ENCODE peak calls at places on chromosomes 3 and 15, in five cellular contexts. Y is HCT116, X is K562, P is WTC11, J is H1. G is an unnamed sample.

GRCh38 chr3:131304890-131305289 is 76.7 kb upstream of the NUDT16 start:
- DNase-seq in Y (no peak), X (no peak), P (no peak), J (no peak), G (no peak)

GRCh38 chr15:85878866-85879265 is 84.1 kb upstream of the KLHL25 start:
- DNase-seq in Y (no peak), X (no peak), P (no peak), J (no peak), G (no peak)

GRCh38 chr3:78268087-78268486 is 1228.2 kb downstream of the ROBO2 start:
- DNase-seq in Y (no peak), X (no peak), P (no peak), J (no peak), G (no peak)

GRCh38 chr3:26307805-26308204 is 314.8 kb upstream of the LRRC3B start:
- DNase-seq in Y (no peak), X (no peak), P (no peak), J (no peak), G (no peak)

GRCh38 chr3:9351709-9352126 is 11.1 kb upstream of the THUMPD3 start:
- DNase-seq in Y (peak), X (no peak), P (peak), J (peak), G (no peak)

GRCh38 chr15:61861962-61862361 is 198.3 kb downstream of the VPS13C start:
- DNase-seq in Y (no peak), X (no peak), P (no peak), J (no peak), G (no peak)

GRCh38 chr3:195086341-195086740 is 184.6 kb downstream of the XXYLT1 start:
- DNase-seq in Y (no peak), X (no peak), P (no peak), J (no peak), G (no peak)

GRCh38 chr3:114155370-114155821 is 23.5 kb downstream of the DRD3 start:
- DNase-seq in Y (peak), X (peak), P (peak), J (no peak), G (peak)

GRCh38 chr3:131250466-131250865 is 131.1 kb upstream of the NUDT16 start:
- DNase-seq in Y (no peak), X (no peak), P (no peak), J (no peak), G (no peak)

GRCh38 chr15:48084759-48085420 is 35.9 kb upstream of the SLC24A5 start:
- DNase-seq in Y (no peak), X (peak), P (peak), J (peak), G (peak)

GRCh38 chr3:5197470-5198312 is 10.2 kb downstream of the EDEM1 start:
- DNase-seq in Y (no peak), X (peak), P (no peak), J (no peak), G (no peak)

GRCh38 chr3:32148356-32148755 is 41.9 kb downstream of the GPD1L start:
- DNase-seq in Y (no peak), X (no peak), P (no peak), J (no peak), G (no peak)

GRCh38 chr3:10354373-10355015 is 33.6 kb upstream of the SEC13 start:
- DNase-seq in Y (no peak), X (no peak), P (no peak), J (no peak), G (no peak)

GRCh38 chr3:137012097-137012501 is 54.3 kb downstream of the IL20RB start:
- DNase-seq in Y (no peak), X (no peak), P (no peak), J (no peak), G (no peak)

GRCh38 chr3:151580592-151580991 is 119.7 kb upstream of the IGSF10 start:
- DNase-seq in Y (no peak), X (no peak), P (no peak), J (no peak), G (no peak)

GRCh38 chr15:34341922-34342736 is 807 bp downstream of the NOP10 start:
- DNase-seq in Y (no peak), X (peak), P (no peak), J (no peak), G (no peak)

GRCh38 chr3:10459954-10460754 is 45.2 kb downstream of the ATP2B2 start:
- DNase-seq in Y (peak), X (peak), P (peak), J (peak), G (peak)

GRCh38 chr15:65054333-65055200 is 9.4 kb downstream of the SLC51B start:
- DNase-seq in Y (peak), X (peak), P (peak), J (no peak), G (peak)

GRCh38 chr3:109155828-109156227 is 19.3 kb downstream of the C3orf85 start:
- DNase-seq in Y (no peak), X (no peak), P (no peak), J (no peak), G (no peak)

GRCh38 chr15:58473720-58474119 is 41.9 kb downstream of the LIPC start:
- DNase-seq in Y (no peak), X (no peak), P (no peak), J (no peak), G (no peak)

GRCh38 chr3:30683769-30684168 is 77.4 kb downstream of the TGFBR2 start:
- DNase-seq in Y (no peak), X (no peak), P (no peak), J (no peak), G (no peak)

GRCh38 chr3:30682434-30683155 is 76.2 kb downstream of the TGFBR2 start:
- DNase-seq in Y (no peak), X (no peak), P (no peak), J (no peak), G (no peak)

GRCh38 chr3:30680789-30681188 is 74.4 kb downstream of the TGFBR2 start:
- DNase-seq in Y (no peak), X (no peak), P (peak), J (no peak), G (no peak)

GRCh38 chr3:30679045-30679444 is 72.6 kb downstream of the TGFBR2 start:
- DNase-seq in Y (no peak), X (no peak), P (no peak), J (no peak), G (no peak)

DNA sequence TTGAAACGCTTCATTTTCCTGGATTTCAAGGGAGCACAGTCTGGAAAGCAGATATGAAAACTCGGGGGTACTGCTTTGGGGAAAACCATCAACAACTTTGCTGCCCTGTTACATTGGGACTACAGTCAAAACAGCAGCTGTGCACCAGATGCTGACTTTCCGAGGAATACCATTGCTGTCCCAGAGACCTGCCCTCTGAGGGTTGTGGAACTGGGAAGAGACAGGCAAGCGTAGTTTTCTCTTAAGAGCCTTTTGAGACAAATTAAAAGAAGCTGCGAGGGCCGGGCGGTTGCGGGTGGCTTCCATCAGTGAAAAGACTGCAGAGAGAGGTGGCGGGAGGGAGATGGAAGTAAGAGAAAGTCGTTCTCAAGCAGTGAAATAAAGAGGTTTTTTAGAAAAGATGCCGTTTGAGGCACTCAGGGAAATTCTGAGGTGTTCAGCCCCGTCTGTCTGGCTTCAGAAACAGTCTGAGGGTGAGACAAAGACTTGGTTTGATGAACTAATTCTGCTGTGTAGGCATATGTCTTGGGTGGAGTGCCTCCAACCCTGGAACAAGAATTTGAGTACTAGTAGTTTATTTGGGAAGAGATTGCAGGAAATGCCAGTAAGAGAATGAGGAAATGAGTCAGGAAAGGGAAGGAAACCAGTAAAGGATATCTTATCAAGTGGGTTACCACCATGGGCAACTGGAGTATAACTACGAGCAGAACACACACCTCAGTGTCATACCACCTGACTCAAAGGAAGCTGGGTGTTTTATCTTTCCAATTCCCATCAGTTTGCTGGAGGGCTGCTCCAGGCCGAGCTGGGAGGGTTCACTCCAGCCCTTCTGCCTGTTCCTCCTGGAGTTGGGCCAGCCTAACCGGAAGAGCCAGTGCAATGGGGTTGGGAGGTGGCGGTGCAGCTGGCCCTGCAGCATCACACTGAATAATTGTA is 75.1 kb downstream of the TGFBR2 start:
- DNase-seq in Y (no peak), X (no peak), P (no peak), J (no peak), G (no peak)
- TF ChIP-seq SP1 in Y (no peak), X (no peak), P (no peak), J (no peak), G (no peak)

DNA sequence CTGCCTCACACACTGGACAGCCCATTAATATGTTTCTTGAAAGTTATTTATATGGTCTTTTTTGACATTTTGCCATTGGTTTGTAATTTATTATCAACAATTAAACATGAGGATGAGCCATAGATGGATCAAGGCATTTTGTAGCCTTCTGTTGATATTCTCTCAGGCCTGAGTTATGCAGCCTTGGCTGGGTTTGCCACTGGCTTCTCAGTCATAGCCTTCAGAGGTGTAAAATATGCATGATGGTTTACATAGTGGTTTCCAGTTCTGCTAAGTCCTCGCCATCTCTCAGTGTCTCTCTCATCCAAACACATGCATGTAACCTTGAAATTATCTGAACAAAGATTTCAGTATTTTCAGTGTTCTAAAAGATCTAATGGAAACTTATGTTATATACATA is 997.3 kb downstream of the DIPK2A start:
- DNase-seq in Y (no peak), X (no peak), P (no peak), J (no peak), G (no peak)
- TF ChIP-seq SP1 in Y (no peak), X (no peak), P (no peak), J (no peak), G (no peak)

DNA sequence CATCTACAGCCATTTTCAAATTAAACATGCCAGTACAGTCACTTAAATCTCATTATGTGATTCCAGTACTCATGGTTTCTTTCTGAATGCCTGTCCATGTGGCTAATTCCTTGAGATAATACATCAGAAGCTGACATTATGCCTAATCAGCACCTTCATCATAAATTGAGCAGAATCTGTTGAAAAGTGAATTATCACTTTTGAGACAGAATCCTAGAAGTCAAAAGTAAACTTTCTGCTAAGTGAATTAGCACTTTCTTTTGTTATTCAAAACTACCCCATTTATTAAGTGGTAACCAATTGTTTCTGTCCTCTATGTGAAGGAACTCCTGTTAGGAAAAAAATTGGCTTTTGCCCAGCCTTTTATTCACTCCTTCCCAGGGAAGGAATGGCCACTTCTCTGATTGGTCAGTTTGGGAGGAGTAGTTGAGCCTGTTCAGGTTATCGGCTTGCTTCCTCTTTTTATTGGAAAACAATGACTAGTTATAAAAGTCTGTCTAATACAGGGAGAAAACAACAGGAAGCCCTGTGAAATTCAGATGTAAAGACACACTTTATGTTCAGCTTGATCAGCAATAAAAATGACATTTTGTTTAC is 40.5 kb downstream of the OSTN start:
- DNase-seq in Y (no peak), X (no peak), P (no peak), J (no peak), G (no peak)
- TF ChIP-seq SP1 in Y (no peak), X (no peak), P (no peak), J (no peak), G (no peak)

DNA sequence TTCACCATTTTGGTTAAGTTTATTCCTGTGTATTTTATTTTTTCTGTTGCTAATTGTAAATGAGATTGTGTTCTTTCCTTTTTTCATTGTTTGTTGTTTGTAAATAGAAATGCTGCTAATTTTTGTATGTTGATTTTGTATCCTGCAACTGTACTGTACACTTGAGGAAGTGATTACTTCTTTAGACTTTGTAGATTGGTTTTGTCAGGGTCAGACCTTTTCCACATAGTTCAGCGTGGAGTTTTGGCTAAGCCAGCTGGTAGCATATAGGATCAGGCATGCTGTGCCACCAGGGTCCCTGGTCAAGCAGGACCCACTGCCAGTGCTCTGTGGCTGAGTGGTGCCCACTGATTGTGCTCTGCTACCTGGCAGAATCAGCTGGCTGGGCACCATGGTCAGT is 80.1 kb downstream of the CD200 start:
- DNase-seq in Y (no peak), X (no peak), P (no peak), J (no peak), G (no peak)
- TF ChIP-seq SP1 in Y (no peak), X (no peak), P (no peak), J (no peak), G (no peak)

GRCh38 chr15:74391604-74392401 is 24.4 kb upstream of the CYP11A1 start:
- DNase-seq in Y (no peak), X (no peak), P (no peak), J (no peak), G (no peak)

GRCh38 chr15:74389115-74390048 is 21.9 kb upstream of the CYP11A1 start:
- DNase-seq in Y (no peak), X (peak), P (no peak), J (no peak), G (no peak)

GRCh38 chr15:74392402-74392876 is 25.0 kb upstream of the CYP11A1 start:
- DNase-seq in Y (no peak), X (peak), P (no peak), J (no peak), G (no peak)

GRCh38 chr15:74392902-74393301 is 25.5 kb upstream of the CYP11A1 start:
- DNase-seq in Y (no peak), X (no peak), P (no peak), J (no peak), G (no peak)

DNA sequence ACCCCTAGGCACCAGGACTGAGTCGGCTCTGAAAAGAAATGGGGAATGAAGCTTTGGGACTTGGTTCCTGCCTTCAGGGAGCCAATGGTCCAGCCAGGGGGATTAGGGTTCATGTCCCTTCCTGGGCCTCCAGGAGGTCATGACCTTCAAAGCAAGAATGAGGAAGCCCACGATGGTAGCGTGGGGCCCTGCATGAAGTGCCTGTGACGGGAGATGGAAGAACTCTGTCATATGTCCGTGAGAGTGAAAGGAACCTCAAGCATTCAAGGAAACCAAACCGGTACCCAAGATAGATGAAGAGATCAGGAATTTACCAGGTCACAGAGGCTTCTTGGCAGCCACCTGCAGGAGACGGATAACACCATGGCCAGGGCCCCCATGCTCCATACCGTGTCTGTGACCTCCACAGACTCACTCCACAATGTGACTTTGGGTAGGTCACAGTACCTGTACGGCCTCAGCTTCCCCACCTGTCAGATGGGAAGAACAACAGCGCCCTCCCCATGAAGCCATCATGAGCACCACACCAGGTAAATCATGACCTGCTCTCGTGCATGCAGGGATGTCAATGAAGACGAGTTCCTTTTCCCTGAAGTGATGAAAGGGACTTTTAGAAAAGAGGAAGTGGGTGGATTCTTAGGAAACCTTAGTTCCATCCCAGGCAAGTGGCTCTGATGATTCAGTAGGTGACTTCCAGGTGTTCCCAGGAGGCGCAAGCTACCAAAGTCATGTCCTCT is 23.3 kb upstream of the CYP11A1 start:
- DNase-seq in Y (no peak), X (peak), P (no peak), J (no peak), G (no peak)
- TF ChIP-seq SP1 in Y (no peak), X (peak), P (no peak), J (no peak), G (no peak)

GRCh38 chr15:100463515-100463914 is 65.2 kb downstream of the CERS3 start:
- DNase-seq in Y (no peak), X (no peak), P (no peak), J (no peak), G (no peak)
- TF ChIP-seq SP1 in Y (no peak), X (no peak), P (no peak), J (no peak), G (no peak)

DNA sequence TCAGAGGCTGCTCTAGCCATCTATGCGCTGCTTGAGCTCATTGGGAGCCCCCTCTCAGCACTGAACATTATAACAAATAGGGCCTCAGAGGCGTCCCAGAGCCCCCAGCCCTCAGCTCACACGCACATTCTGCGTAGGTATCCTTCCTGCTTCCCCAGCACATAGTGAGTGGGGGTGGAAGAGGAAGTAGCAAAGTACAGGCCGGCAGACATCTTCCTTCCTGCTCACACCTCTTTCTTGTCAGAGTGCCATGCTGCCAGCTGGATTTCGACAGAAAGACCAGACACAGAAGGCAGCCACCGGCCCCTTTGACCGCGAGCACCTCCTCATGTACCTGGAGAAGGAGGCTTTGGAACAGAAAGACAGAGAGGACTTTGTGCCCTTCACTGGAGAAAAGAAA is 16.6 kb downstream of the TMOD2 start:
- DNase-seq in Y (no peak), X (no peak), P (no peak), J (no peak), G (no peak)
- TF ChIP-seq SP1 in Y (no peak), X (no peak), P (no peak), J (no peak), G (no peak)

GRCh38 chr3:171811913-171812321 is 1.6 kb upstream of the PLD1 start:
- DNase-seq in Y (no peak), X (no peak), P (no peak), J (no peak), G (no peak)

GRCh38 chr3:171812811-171813210 is 2.5 kb upstream of the PLD1 start:
- DNase-seq in Y (no peak), X (no peak), P (no peak), J (no peak), G (no peak)

GRCh38 chr3:171809513-171810277 is 588 bp downstream of the PLD1 start:
- DNase-seq in Y (no peak), X (peak), P (peak), J (peak), G (peak)

GRCh38 chr3:171810278-171811058 is at the start of gene PLD1:
- DNase-seq in Y (peak), X (peak), P (peak), J (no peak), G (peak)

DNA sequence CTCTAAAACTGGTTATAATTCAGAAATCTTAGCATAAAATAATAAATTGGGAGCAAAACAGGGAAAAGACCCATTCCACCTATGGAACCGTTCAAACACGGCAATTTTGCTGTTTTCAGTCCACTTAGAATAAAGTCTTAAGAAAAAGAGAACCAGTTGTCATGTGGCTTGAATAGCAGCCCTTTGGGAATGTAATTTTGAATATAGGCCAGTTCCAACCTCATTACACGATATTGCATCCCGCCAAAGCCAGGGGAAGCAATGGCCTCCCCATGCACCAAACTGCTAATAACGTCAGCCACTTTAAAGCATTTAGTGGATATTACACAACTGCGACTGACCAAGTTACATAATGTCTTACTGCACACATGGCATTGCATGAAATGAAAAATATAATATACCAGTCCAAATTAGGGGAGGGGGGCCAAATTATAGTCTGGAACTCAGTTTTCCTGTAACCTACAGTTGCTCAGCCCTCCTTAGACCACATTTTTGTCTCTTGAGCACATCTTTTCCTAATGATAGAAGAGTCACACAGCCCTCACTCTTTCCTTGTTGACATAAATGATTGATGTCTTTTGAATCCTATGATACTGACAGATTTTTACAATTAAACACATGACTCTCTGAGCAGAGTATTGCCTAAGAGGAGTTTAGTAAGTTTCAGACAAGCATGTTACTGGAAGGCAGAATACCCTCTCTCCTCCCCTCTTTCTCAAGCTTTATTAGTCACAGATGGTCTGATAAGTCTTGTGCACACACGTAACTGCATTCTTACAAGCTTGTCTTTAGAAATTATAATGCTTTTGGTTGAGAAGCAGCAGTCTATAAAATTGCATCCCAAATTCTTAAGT is 1.0 kb upstream of the PLD1 start:
- DNase-seq in Y (no peak), X (peak), P (no peak), J (no peak), G (no peak)
- TF ChIP-seq SP1 in Y (no peak), X (peak), P (no peak), J (no peak), G (no peak)